ENCODE peak calls at places on chromosomes 13 and 19, in nine cellular contexts. J is MM.1S; S is cardiac muscle cell; Y is AG04450; V is AG20443; A is HT1080; X is A172; G is activated CD4-positive, alpha-beta T cell treated with anti-CD3 and anti-CD28 coated beads, Interleukin-2, amount 50 U/mL, for 24 hours; F is NCI-H2171. R is an unnamed sample.

GRCh38 chr13:103883152-103883551 is 816.9 kb upstream of the SLC10A2 start:
- DNase-seq in J (no peak), S (peak; percentile 95), Y (peak; percentile 89), V (peak; percentile 84), A (peak; percentile 95), X (peak; percentile 89), G (no peak), F (peak; percentile 83), R (peak; percentile 39)

GRCh38 chr19:9608912-9609311 is 12.1 kb downstream of the ZNF561 start:
- DNase-seq in J (no peak), S (no peak), Y (no peak), V (no peak), A (no peak), X (no peak), G (no peak), F (no peak), R (no peak)

GRCh38 chr13:24923305-24923640 is 159.3 kb downstream of the RNF17 start:
- DNase-seq in J (peak; percentile 90), S (peak; percentile 87), Y (peak; percentile 47), V (peak; percentile 52), A (no peak), X (peak; percentile 64), G (no peak), F (no peak), R (peak; percentile 3)

GRCh38 chr19:13102666-13103584 is at the start of gene LYL1:
- DNase-seq in J (peak; percentile 56), S (peak; percentile 84), Y (no peak), V (peak; percentile 73), A (no peak), X (no peak), G (no peak), F (no peak), R (no peak)

GRCh38 chr19:48415869-48416268 is 22.4 kb downstream of the GRIN2D start:
- DNase-seq in J (no peak), S (no peak), Y (no peak), V (no peak), A (no peak), X (no peak), G (no peak), F (no peak), R (no peak)

GRCh38 chr13:39263033-39263432 is 224.8 kb downstream of the NHLRC3 start:
- DNase-seq in J (peak; percentile 21), S (peak; percentile 65), Y (no peak), V (peak; percentile 69), A (peak; percentile 43), X (peak; percentile 8), G (no peak), F (no peak), R (peak; percentile 66)

GRCh38 chr13:104011505-104012270 is 945.5 kb upstream of the SLC10A2 start:
- DNase-seq in J (no peak), S (peak; percentile 20), Y (no peak), V (no peak), A (no peak), X (no peak), G (no peak), F (peak; percentile 54), R (peak; percentile 18)

GRCh38 chr19:53007200-53008054 is 6.3 kb upstream of the ERVV-1 start:
- DNase-seq in J (no peak), S (no peak), Y (no peak), V (no peak), A (no peak), X (no peak), G (no peak), F (peak; percentile 22), R (no peak)

GRCh38 chr13:43744630-43745029 is 42.1 kb downstream of the ENOX1 start:
- DNase-seq in J (no peak), S (peak; percentile 24), Y (no peak), V (no peak), A (no peak), X (no peak), G (no peak), F (no peak), R (no peak)